ENCODE peak calls at places on chromosomes 6 and 20, in eight cellular contexts. One of them, this sample, is unnamed.

GRCh38 chr6:119129148-119129967 is 50.9 kb upstream of the FAM184A start:
- DNase-seq in ascending aorta: no peak
- DNase-seq in body of pancreas: no peak
- DNase-seq in aorta: no peak
- DNase-seq in cardiac muscle cell: peak
- DNase-seq in AG10803: peak
- DNase-seq in upper lobe of right lung: no peak
- DNase-seq in HL-60: no peak
- DNase-seq in this sample: peak

GRCh38 chr20:24432057-24432456 is 37.4 kb upstream of the SYNDIG1 start:
- DNase-seq in aorta: no peak
- DNase-seq in upper lobe of right lung: no peak
- DNase-seq in HL-60: no peak
- DNase-seq in body of pancreas: peak
- DNase-seq in ascending aorta: no peak
- DNase-seq in cardiac muscle cell: no peak
- DNase-seq in AG10803: no peak
- DNase-seq in this sample: no peak

GRCh38 chr20:38722708-38723068 is 1.6 kb upstream of the SLC32A1 start:
- DNase-seq in HL-60: no peak
- DNase-seq in aorta: no peak
- DNase-seq in AG10803: no peak
- DNase-seq in upper lobe of right lung: no peak
- DNase-seq in cardiac muscle cell: no peak
- DNase-seq in body of pancreas: no peak
- DNase-seq in ascending aorta: no peak
- DNase-seq in this sample: no peak

GRCh38 chr20:23225407-23226060 is 125.1 kb upstream of the NXT1 start:
- DNase-seq in body of pancreas: peak
- DNase-seq in aorta: peak
- DNase-seq in upper lobe of right lung: no peak
- DNase-seq in cardiac muscle cell: no peak
- DNase-seq in AG10803: peak
- DNase-seq in ascending aorta: peak
- DNase-seq in HL-60: peak
- DNase-seq in this sample: peak

GRCh38 chr20:54650201-54650722 is 174.9 kb downstream of the DOK5 start:
- DNase-seq in aorta: no peak
- DNase-seq in body of pancreas: no peak
- DNase-seq in AG10803: peak
- DNase-seq in ascending aorta: no peak
- DNase-seq in cardiac muscle cell: no peak
- DNase-seq in upper lobe of right lung: no peak
- DNase-seq in HL-60: no peak
- DNase-seq in this sample: no peak

GRCh38 chr20:18853216-18853615 is 39.6 kb downstream of the SCP2D1 start:
- DNase-seq in aorta: no peak
- DNase-seq in AG10803: no peak
- DNase-seq in cardiac muscle cell: no peak
- DNase-seq in HL-60: no peak
- DNase-seq in ascending aorta: no peak
- DNase-seq in body of pancreas: no peak
- DNase-seq in upper lobe of right lung: no peak
- DNase-seq in this sample: no peak

GRCh38 chr6:169926617-169927417 is 175.4 kb downstream of the ERMARD start:
- DNase-seq in AG10803: no peak
- DNase-seq in HL-60: no peak
- DNase-seq in aorta: no peak
- DNase-seq in body of pancreas: no peak
- DNase-seq in cardiac muscle cell: no peak
- DNase-seq in upper lobe of right lung: no peak
- DNase-seq in ascending aorta: no peak
- DNase-seq in this sample: no peak

GRCh38 chr20:57369601-57370000 is 18.5 kb downstream of the RAE1 start:
- DNase-seq in HL-60: no peak
- DNase-seq in ascending aorta: no peak
- DNase-seq in aorta: no peak
- DNase-seq in body of pancreas: no peak
- DNase-seq in AG10803: no peak
- DNase-seq in upper lobe of right lung: no peak
- DNase-seq in cardiac muscle cell: no peak
- DNase-seq in this sample: no peak

GRCh38 chr6:53717571-53717970 is 52.0 kb upstream of the KLHL31 start:
- DNase-seq in ascending aorta: no peak
- DNase-seq in HL-60: no peak
- DNase-seq in body of pancreas: no peak
- DNase-seq in AG10803: no peak
- DNase-seq in upper lobe of right lung: no peak
- DNase-seq in cardiac muscle cell: no peak
- DNase-seq in aorta: no peak
- DNase-seq in this sample: peak

GRCh38 chr6:50452001-50452400 is 261.3 kb upstream of the TFAP2D start:
- DNase-seq in body of pancreas: no peak
- DNase-seq in cardiac muscle cell: no peak
- DNase-seq in upper lobe of right lung: no peak
- DNase-seq in HL-60: no peak
- DNase-seq in ascending aorta: no peak
- DNase-seq in aorta: no peak
- DNase-seq in AG10803: no peak
- DNase-seq in this sample: no peak

GRCh38 chr6:72672906-72673305 is 51.0 kb downstream of the KCNQ5 start:
- DNase-seq in ascending aorta: no peak
- DNase-seq in upper lobe of right lung: no peak
- DNase-seq in HL-60: no peak
- DNase-seq in AG10803: no peak
- DNase-seq in aorta: no peak
- DNase-seq in cardiac muscle cell: no peak
- DNase-seq in body of pancreas: no peak
- DNase-seq in this sample: no peak

GRCh38 chr6:113381957-113382356 is 475.2 kb upstream of the MARCKS start:
- DNase-seq in HL-60: no peak
- DNase-seq in body of pancreas: peak
- DNase-seq in cardiac muscle cell: peak
- DNase-seq in aorta: peak
- DNase-seq in AG10803: peak
- DNase-seq in upper lobe of right lung: no peak
- DNase-seq in ascending aorta: no peak
- DNase-seq in this sample: no peak

GRCh38 chr20:22555791-22556564 is 28.4 kb downstream of the FOXA2 start:
- DNase-seq in cardiac muscle cell: no peak
- DNase-seq in aorta: no peak
- DNase-seq in body of pancreas: no peak
- DNase-seq in upper lobe of right lung: no peak
- DNase-seq in ascending aorta: no peak
- DNase-seq in HL-60: no peak
- DNase-seq in AG10803: no peak
- DNase-seq in this sample: no peak

GRCh38 chr20:37903317-37904007 is 535 bp downstream of the VSTM2L start:
- DNase-seq in body of pancreas: no peak
- DNase-seq in ascending aorta: no peak
- DNase-seq in cardiac muscle cell: no peak
- DNase-seq in upper lobe of right lung: no peak
- DNase-seq in AG10803: no peak
- DNase-seq in HL-60: no peak
- DNase-seq in aorta: no peak
- DNase-seq in this sample: no peak

GRCh38 chr20:24545168-24545567 is 75.7 kb downstream of the SYNDIG1 start:
- DNase-seq in aorta: no peak
- DNase-seq in HL-60: no peak
- DNase-seq in ascending aorta: no peak
- DNase-seq in AG10803: no peak
- DNase-seq in upper lobe of right lung: no peak
- DNase-seq in cardiac muscle cell: no peak
- DNase-seq in body of pancreas: no peak
- DNase-seq in this sample: no peak

GRCh38 chr6:158046201-158047119 is 64.8 kb downstream of the SYNJ2 start:
- DNase-seq in HL-60: no peak
- DNase-seq in AG10803: no peak
- DNase-seq in body of pancreas: peak
- DNase-seq in upper lobe of right lung: peak
- DNase-seq in ascending aorta: no peak
- DNase-seq in cardiac muscle cell: no peak
- DNase-seq in aorta: peak
- DNase-seq in this sample: no peak

GRCh38 chr6:49606696-49607390 is 29.8 kb downstream of the RHAG start:
- DNase-seq in HL-60: peak
- DNase-seq in cardiac muscle cell: peak
- DNase-seq in body of pancreas: peak
- DNase-seq in AG10803: peak
- DNase-seq in ascending aorta: no peak
- DNase-seq in upper lobe of right lung: no peak
- DNase-seq in aorta: peak
- DNase-seq in this sample: peak

GRCh38 chr6:16711551-16712249 is 49.6 kb downstream of the ATXN1 start:
- DNase-seq in ascending aorta: no peak
- DNase-seq in aorta: no peak
- DNase-seq in cardiac muscle cell: no peak
- DNase-seq in upper lobe of right lung: no peak
- DNase-seq in HL-60: no peak
- DNase-seq in AG10803: no peak
- DNase-seq in body of pancreas: no peak
- DNase-seq in this sample: peak

GRCh38 chr6:108497883-108498282 is 62.8 kb upstream of the FOXO3 start:
- DNase-seq in HL-60: no peak
- DNase-seq in body of pancreas: no peak
- DNase-seq in ascending aorta: no peak
- DNase-seq in cardiac muscle cell: peak
- DNase-seq in upper lobe of right lung: no peak
- DNase-seq in AG10803: peak
- DNase-seq in aorta: no peak
- DNase-seq in this sample: peak

GRCh38 chr20:31605902-31606677 is 1.0 kb downstream of the ID1 start:
- DNase-seq in cardiac muscle cell: peak
- DNase-seq in ascending aorta: no peak
- DNase-seq in AG10803: no peak
- DNase-seq in body of pancreas: no peak
- DNase-seq in aorta: no peak
- DNase-seq in HL-60: no peak
- DNase-seq in upper lobe of right lung: peak
- DNase-seq in this sample: no peak

GRCh38 chr6:89433637-89434499 is 916 bp downstream of the ANKRD6 start:
- DNase-seq in aorta: peak
- DNase-seq in cardiac muscle cell: peak
- DNase-seq in upper lobe of right lung: peak
- DNase-seq in body of pancreas: peak
- DNase-seq in AG10803: no peak
- DNase-seq in ascending aorta: no peak
- DNase-seq in HL-60: no peak
- DNase-seq in this sample: peak

GRCh38 chr6:37381579-37381978 is 27.8 kb downstream of the RNF8 start:
- DNase-seq in HL-60: peak
- DNase-seq in AG10803: peak
- DNase-seq in body of pancreas: peak
- DNase-seq in ascending aorta: no peak
- DNase-seq in aorta: no peak
- DNase-seq in upper lobe of right lung: no peak
- DNase-seq in cardiac muscle cell: peak
- DNase-seq in this sample: peak

GRCh38 chr20:52008874-52009273 is 182.7 kb downstream of the ZFP64 start:
- DNase-seq in AG10803: no peak
- DNase-seq in body of pancreas: no peak
- DNase-seq in cardiac muscle cell: no peak
- DNase-seq in HL-60: no peak
- DNase-seq in ascending aorta: no peak
- DNase-seq in aorta: no peak
- DNase-seq in upper lobe of right lung: no peak
- DNase-seq in this sample: no peak

GRCh38 chr20:8132015-8132631 is at the start of gene PLCB1:
- DNase-seq in AG10803: peak
- DNase-seq in cardiac muscle cell: peak
- DNase-seq in ascending aorta: no peak
- DNase-seq in HL-60: no peak
- DNase-seq in upper lobe of right lung: peak
- DNase-seq in aorta: peak
- DNase-seq in body of pancreas: peak
- DNase-seq in this sample: peak

GRCh38 chr20:18638768-18639167 is 50.9 kb downstream of the DTD1 start:
- DNase-seq in cardiac muscle cell: no peak
- DNase-seq in upper lobe of right lung: no peak
- DNase-seq in body of pancreas: no peak
- DNase-seq in aorta: no peak
- DNase-seq in AG10803: peak
- DNase-seq in ascending aorta: no peak
- DNase-seq in HL-60: no peak
- DNase-seq in this sample: no peak

GRCh38 chr6:101257163-101257562 is 136.3 kb upstream of the GRIK2 start:
- DNase-seq in HL-60: no peak
- DNase-seq in aorta: no peak
- DNase-seq in cardiac muscle cell: no peak
- DNase-seq in ascending aorta: no peak
- DNase-seq in AG10803: no peak
- DNase-seq in body of pancreas: no peak
- DNase-seq in upper lobe of right lung: no peak
- DNase-seq in this sample: no peak

GRCh38 chr20:62937353-62938104 is 418 bp upstream of the GID8 start:
- DNase-seq in ascending aorta: peak
- DNase-seq in AG10803: peak
- DNase-seq in HL-60: peak
- DNase-seq in upper lobe of right lung: peak
- DNase-seq in body of pancreas: peak
- DNase-seq in cardiac muscle cell: peak
- DNase-seq in aorta: peak
- DNase-seq in this sample: peak
- H3K4me3 ChIP-seq in ascending aorta: peak
- H3K4me3 ChIP-seq in AG10803: peak
- H3K4me3 ChIP-seq in HL-60: peak
- H3K4me3 ChIP-seq in upper lobe of right lung: peak
- H3K4me3 ChIP-seq in body of pancreas: peak
- H3K4me3 ChIP-seq in cardiac muscle cell: peak
- H3K4me3 ChIP-seq in aorta: peak
- H3K4me3 ChIP-seq in this sample: peak

GRCh38 chr20:35172434-35172806 is 548 bp downstream of the PROCR start:
- DNase-seq in ascending aorta: no peak
- DNase-seq in cardiac muscle cell: no peak
- DNase-seq in HL-60: no peak
- DNase-seq in AG10803: no peak
- DNase-seq in aorta: no peak
- DNase-seq in upper lobe of right lung: no peak
- DNase-seq in body of pancreas: no peak
- DNase-seq in this sample: no peak
- H3K4me3 ChIP-seq in ascending aorta: peak
- H3K4me3 ChIP-seq in cardiac muscle cell: no peak
- H3K4me3 ChIP-seq in HL-60: peak
- H3K4me3 ChIP-seq in AG10803: peak
- H3K4me3 ChIP-seq in aorta: peak
- H3K4me3 ChIP-seq in upper lobe of right lung: peak
- H3K4me3 ChIP-seq in body of pancreas: no peak
- H3K4me3 ChIP-seq in this sample: peak

GRCh38 chr6:151763938-151764680 is 43.4 kb upstream of the ESR1 start:
- DNase-seq in cardiac muscle cell: peak
- DNase-seq in ascending aorta: peak
- DNase-seq in aorta: peak
- DNase-seq in AG10803: peak
- DNase-seq in HL-60: no peak
- DNase-seq in body of pancreas: peak
- DNase-seq in upper lobe of right lung: peak
- DNase-seq in this sample: peak
- H3K4me3 ChIP-seq in cardiac muscle cell: peak
- H3K4me3 ChIP-seq in ascending aorta: peak
- H3K4me3 ChIP-seq in aorta: no peak
- H3K4me3 ChIP-seq in AG10803: peak
- H3K4me3 ChIP-seq in HL-60: no peak
- H3K4me3 ChIP-seq in body of pancreas: no peak
- H3K4me3 ChIP-seq in upper lobe of right lung: peak
- H3K4me3 ChIP-seq in this sample: no peak

GRCh38 chr20:44736170-44737021 is 9.3 kb upstream of the KCNK15 start:
- DNase-seq in upper lobe of right lung: no peak
- DNase-seq in ascending aorta: no peak
- DNase-seq in aorta: no peak
- DNase-seq in cardiac muscle cell: peak
- DNase-seq in HL-60: peak
- DNase-seq in AG10803: peak
- DNase-seq in body of pancreas: peak
- DNase-seq in this sample: peak
- H3K4me3 ChIP-seq in upper lobe of right lung: no peak
- H3K4me3 ChIP-seq in ascending aorta: no peak
- H3K4me3 ChIP-seq in aorta: no peak
- H3K4me3 ChIP-seq in cardiac muscle cell: no peak
- H3K4me3 ChIP-seq in HL-60: no peak
- H3K4me3 ChIP-seq in AG10803: no peak
- H3K4me3 ChIP-seq in body of pancreas: no peak
- H3K4me3 ChIP-seq in this sample: no peak

This sample was measured in small intestine.